ENCODE peak calls at places on chromosome 17, in five cellular contexts. One of them, this sample, is unnamed.

GRCh38 chr17:70107441-70107840 is 32.4 kb downstream of the KCNJ16 start:
- DNase-seq in fibroblast of mammary gland: no peak
- DNase-seq in Caco-2: no peak
- DNase-seq in esophagus squamous epithelium: no peak
- DNase-seq in RWPE1: no peak
- DNase-seq in this sample: no peak

GRCh38 chr17:10286324-10286723 is 86.5 kb downstream of the MYH13 start:
- DNase-seq in fibroblast of mammary gland: no peak
- DNase-seq in Caco-2: no peak
- DNase-seq in esophagus squamous epithelium: no peak
- DNase-seq in RWPE1: no peak
- DNase-seq in this sample: no peak

GRCh38 chr17:79622201-79622601 is 11.3 kb upstream of the RBFOX3 start:
- DNase-seq in fibroblast of mammary gland: no peak
- DNase-seq in Caco-2: no peak
- DNase-seq in esophagus squamous epithelium: no peak
- DNase-seq in RWPE1: no peak
- DNase-seq in this sample: peak

GRCh38 chr17:79185671-79186070 is 111.0 kb downstream of the ENGASE start:
- DNase-seq in fibroblast of mammary gland: no peak
- DNase-seq in Caco-2: no peak
- DNase-seq in esophagus squamous epithelium: no peak
- DNase-seq in RWPE1: no peak
- DNase-seq in this sample: no peak

GRCh38 chr17:47719411-47720152 is 13.5 kb upstream of the TBX21 start:
- DNase-seq in fibroblast of mammary gland: peak
- DNase-seq in Caco-2: no peak
- DNase-seq in esophagus squamous epithelium: no peak
- DNase-seq in RWPE1: no peak
- DNase-seq in this sample: no peak

GRCh38 chr17:79855331-79856124 is 16.3 kb upstream of the CBX4 start:
- DNase-seq in fibroblast of mammary gland: no peak
- DNase-seq in Caco-2: no peak
- DNase-seq in esophagus squamous epithelium: no peak
- DNase-seq in RWPE1: no peak
- DNase-seq in this sample: no peak

GRCh38 chr17:67021196-67021595 is 23.2 kb upstream of the CACNG1 start:
- DNase-seq in fibroblast of mammary gland: no peak
- DNase-seq in Caco-2: no peak
- DNase-seq in esophagus squamous epithelium: no peak
- DNase-seq in RWPE1: no peak
- DNase-seq in this sample: no peak

GRCh38 chr17:45293413-45294211 is 23.2 kb downstream of the MAP3K14 start:
- DNase-seq in fibroblast of mammary gland: peak
- DNase-seq in Caco-2: no peak
- DNase-seq in esophagus squamous epithelium: no peak
- DNase-seq in RWPE1: peak
- DNase-seq in this sample: no peak

GRCh38 chr17:65561394-65562205 is at the start of gene AXIN2:
- DNase-seq in fibroblast of mammary gland: peak
- DNase-seq in Caco-2: peak
- DNase-seq in esophagus squamous epithelium: peak
- DNase-seq in RWPE1: peak
- DNase-seq in this sample: peak

GRCh38 chr17:49694847-49695697 is 12.7 kb downstream of the SLC35B1 start:
- DNase-seq in fibroblast of mammary gland: peak
- DNase-seq in Caco-2: peak
- DNase-seq in esophagus squamous epithelium: no peak
- DNase-seq in RWPE1: peak
- DNase-seq in this sample: no peak

GRCh38 chr17:61833536-61834203 is 29.7 kb downstream of the BRIP1 start:
- DNase-seq in fibroblast of mammary gland: peak
- DNase-seq in Caco-2: peak
- DNase-seq in esophagus squamous epithelium: no peak
- DNase-seq in RWPE1: peak
- DNase-seq in this sample: no peak

GRCh38 chr17:48933035-48933434 is 11.6 kb downstream of the SNF8 start:
- DNase-seq in fibroblast of mammary gland: no peak
- DNase-seq in Caco-2: no peak
- DNase-seq in esophagus squamous epithelium: no peak
- DNase-seq in RWPE1: no peak
- DNase-seq in this sample: no peak

GRCh38 chr17:9330140-9330902 is 245.3 kb downstream of the STX8 start:
- DNase-seq in fibroblast of mammary gland: no peak
- DNase-seq in Caco-2: no peak
- DNase-seq in esophagus squamous epithelium: no peak
- DNase-seq in RWPE1: no peak
- DNase-seq in this sample: no peak

GRCh38 chr17:48153711-48154642 is 46.4 kb downstream of the SNX11 start:
- DNase-seq in fibroblast of mammary gland: peak
- DNase-seq in Caco-2: peak
- DNase-seq in esophagus squamous epithelium: no peak
- DNase-seq in RWPE1: peak
- DNase-seq in this sample: no peak

GRCh38 chr17:32588982-32589381 is 102.2 kb downstream of the CDK5R1 start:
- DNase-seq in fibroblast of mammary gland: no peak
- DNase-seq in Caco-2: peak
- DNase-seq in esophagus squamous epithelium: no peak
- DNase-seq in RWPE1: peak
- DNase-seq in this sample: no peak
- TF ChIP-seq CTCF in fibroblast of mammary gland: peak
- TF ChIP-seq CTCF in Caco-2: peak
- TF ChIP-seq CTCF in esophagus squamous epithelium: no peak
- TF ChIP-seq CTCF in RWPE1: no peak
- TF ChIP-seq CTCF in this sample: peak

GRCh38 chr17:36459045-36459444 is 27.4 kb upstream of the ZNHIT3 start:
- DNase-seq in fibroblast of mammary gland: no peak
- DNase-seq in Caco-2: no peak
- DNase-seq in esophagus squamous epithelium: no peak
- DNase-seq in RWPE1: no peak
- DNase-seq in this sample: no peak

GRCh38 chr17:36463916-36464764 is 22.3 kb upstream of the ZNHIT3 start:
- DNase-seq in fibroblast of mammary gland: peak
- DNase-seq in Caco-2: peak
- DNase-seq in esophagus squamous epithelium: no peak
- DNase-seq in RWPE1: peak
- DNase-seq in this sample: peak

GRCh38 chr17:36459601-36460000 is 26.9 kb upstream of the ZNHIT3 start:
- DNase-seq in fibroblast of mammary gland: no peak
- DNase-seq in Caco-2: no peak
- DNase-seq in esophagus squamous epithelium: no peak
- DNase-seq in RWPE1: no peak
- DNase-seq in this sample: no peak

GRCh38 chr17:36461330-36462110 is 25.0 kb upstream of the ZNHIT3 start:
- DNase-seq in fibroblast of mammary gland: no peak
- DNase-seq in Caco-2: no peak
- DNase-seq in esophagus squamous epithelium: no peak
- DNase-seq in RWPE1: no peak
- DNase-seq in this sample: no peak

DNA sequence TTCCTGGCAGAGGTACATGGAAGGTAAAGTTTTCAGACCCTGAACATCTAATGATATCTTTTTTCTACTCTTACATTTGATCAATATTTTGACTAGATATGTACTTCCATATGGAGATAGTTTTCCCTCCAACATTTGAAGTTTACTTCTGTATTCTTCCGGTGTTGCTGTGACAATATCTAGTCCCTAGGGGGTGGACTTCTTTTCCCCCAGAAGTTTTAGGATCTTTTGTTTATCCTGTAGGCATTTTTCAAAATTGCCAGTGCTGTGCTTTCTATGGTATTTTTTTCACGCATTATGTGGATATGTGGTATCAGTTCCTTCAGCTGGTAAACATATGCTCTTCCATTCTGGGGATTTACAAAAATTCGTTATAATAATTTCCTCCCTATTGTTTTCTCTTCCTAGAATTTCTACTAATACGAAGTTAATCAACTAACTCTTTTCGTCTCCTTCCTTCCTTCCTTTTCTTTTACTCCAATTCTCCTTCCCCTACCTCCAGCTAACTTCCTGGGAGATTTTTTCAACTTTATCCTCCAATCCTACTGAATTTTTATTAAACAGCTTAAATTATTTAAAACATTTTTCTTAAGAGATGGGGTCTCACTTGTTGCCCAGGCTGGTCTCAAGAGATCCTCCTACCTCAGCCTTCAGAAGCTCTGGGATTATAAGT is 26.1 kb upstream of the ZNHIT3 start:
- DNase-seq in fibroblast of mammary gland: no peak
- DNase-seq in Caco-2: no peak
- DNase-seq in esophagus squamous epithelium: no peak
- DNase-seq in RWPE1: no peak
- DNase-seq in this sample: no peak
- TF ChIP-seq CTCF in fibroblast of mammary gland: no peak
- TF ChIP-seq CTCF in Caco-2: no peak
- TF ChIP-seq CTCF in esophagus squamous epithelium: no peak
- TF ChIP-seq CTCF in RWPE1: no peak
- TF ChIP-seq CTCF in this sample: no peak

DNA sequence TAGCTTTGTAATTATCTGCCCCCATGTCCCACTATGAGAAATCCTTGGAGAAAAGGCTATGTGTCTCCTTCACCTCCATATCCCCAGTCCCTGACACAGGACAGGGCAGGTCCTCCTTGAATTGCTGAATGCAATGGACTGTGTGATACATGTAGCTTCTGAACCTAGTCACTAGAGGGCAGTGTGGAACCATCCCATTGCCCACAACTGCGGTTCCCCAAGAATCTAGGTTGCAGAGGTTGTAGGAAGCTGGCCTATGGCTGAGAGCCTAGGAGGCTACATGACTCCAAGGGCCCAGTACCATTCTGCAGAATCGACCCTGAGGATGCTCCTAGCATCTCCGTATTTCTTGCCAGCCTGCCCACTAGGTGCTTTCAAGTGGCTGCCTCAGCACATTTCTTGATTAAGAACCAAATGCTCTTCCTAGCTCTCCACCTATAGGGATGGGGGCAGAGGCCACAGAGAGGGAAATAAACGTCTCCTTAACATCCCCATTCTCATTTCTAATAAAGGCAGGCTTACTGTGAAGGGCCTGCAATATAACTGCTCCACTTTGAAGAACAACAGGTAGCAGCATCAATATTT is 394.0 kb downstream of the CA10 start:
- DNase-seq in fibroblast of mammary gland: peak
- DNase-seq in Caco-2: peak
- DNase-seq in esophagus squamous epithelium: no peak
- DNase-seq in RWPE1: peak
- DNase-seq in this sample: no peak
- TF ChIP-seq CTCF in fibroblast of mammary gland: peak
- TF ChIP-seq CTCF in Caco-2: peak
- TF ChIP-seq CTCF in esophagus squamous epithelium: peak
- TF ChIP-seq CTCF in RWPE1: peak
- TF ChIP-seq CTCF in this sample: peak

GRCh38 chr17:19812407-19812806 is 55.3 kb downstream of the ULK2 start:
- DNase-seq in fibroblast of mammary gland: peak
- DNase-seq in Caco-2: peak
- DNase-seq in esophagus squamous epithelium: no peak
- DNase-seq in RWPE1: no peak
- DNase-seq in this sample: no peak
- TF ChIP-seq CTCF in fibroblast of mammary gland: peak
- TF ChIP-seq CTCF in Caco-2: peak
- TF ChIP-seq CTCF in esophagus squamous epithelium: no peak
- TF ChIP-seq CTCF in RWPE1: peak
- TF ChIP-seq CTCF in this sample: peak

GRCh38 chr17:17946104-17946503 is 26.1 kb downstream of the TOM1L2 start:
- DNase-seq in fibroblast of mammary gland: no peak
- DNase-seq in Caco-2: no peak
- DNase-seq in esophagus squamous epithelium: no peak
- DNase-seq in RWPE1: no peak
- DNase-seq in this sample: no peak
- TF ChIP-seq CTCF in fibroblast of mammary gland: no peak
- TF ChIP-seq CTCF in Caco-2: no peak
- TF ChIP-seq CTCF in esophagus squamous epithelium: no peak
- TF ChIP-seq CTCF in RWPE1: no peak
- TF ChIP-seq CTCF in this sample: no peak

GRCh38 chr17:29667969-29668368 is 45.3 kb upstream of the CORO6 start:
- DNase-seq in fibroblast of mammary gland: no peak
- DNase-seq in Caco-2: no peak
- DNase-seq in esophagus squamous epithelium: no peak
- DNase-seq in RWPE1: no peak
- DNase-seq in this sample: no peak

GRCh38 chr17:29661220-29661619 is 38.5 kb upstream of the CORO6 start:
- DNase-seq in fibroblast of mammary gland: no peak
- DNase-seq in Caco-2: no peak
- DNase-seq in esophagus squamous epithelium: no peak
- DNase-seq in RWPE1: no peak
- DNase-seq in this sample: no peak

GRCh38 chr17:29663155-29663554 is 40.4 kb upstream of the CORO6 start:
- DNase-seq in fibroblast of mammary gland: no peak
- DNase-seq in Caco-2: peak
- DNase-seq in esophagus squamous epithelium: no peak
- DNase-seq in RWPE1: no peak
- DNase-seq in this sample: no peak

GRCh38 chr17:29665480-29665807 is 42.7 kb upstream of the CORO6 start:
- DNase-seq in fibroblast of mammary gland: no peak
- DNase-seq in Caco-2: no peak
- DNase-seq in esophagus squamous epithelium: no peak
- DNase-seq in RWPE1: no peak
- DNase-seq in this sample: no peak

GRCh38 chr17:29664743-29665479 is 42.2 kb upstream of the CORO6 start:
- DNase-seq in fibroblast of mammary gland: peak
- DNase-seq in Caco-2: peak
- DNase-seq in esophagus squamous epithelium: no peak
- DNase-seq in RWPE1: peak
- DNase-seq in this sample: no peak
- TF ChIP-seq CTCF in fibroblast of mammary gland: no peak
- TF ChIP-seq CTCF in Caco-2: no peak
- TF ChIP-seq CTCF in esophagus squamous epithelium: no peak
- TF ChIP-seq CTCF in RWPE1: no peak
- TF ChIP-seq CTCF in this sample: no peak

GRCh38 chr17:18005496-18005895 is 32.8 kb downstream of the DRC3 start:
- DNase-seq in fibroblast of mammary gland: no peak
- DNase-seq in Caco-2: no peak
- DNase-seq in esophagus squamous epithelium: no peak
- DNase-seq in RWPE1: no peak
- DNase-seq in this sample: no peak

GRCh38 chr17:18006495-18007239 is 32.3 kb downstream of the ATPAF2 start:
- DNase-seq in fibroblast of mammary gland: no peak
- DNase-seq in Caco-2: no peak
- DNase-seq in esophagus squamous epithelium: no peak
- DNase-seq in RWPE1: no peak
- DNase-seq in this sample: no peak

GRCh38 chr17:18004345-18004744 is 31.7 kb downstream of the DRC3 start:
- DNase-seq in fibroblast of mammary gland: peak
- DNase-seq in Caco-2: no peak
- DNase-seq in esophagus squamous epithelium: no peak
- DNase-seq in RWPE1: no peak
- DNase-seq in this sample: no peak

GRCh38 chr17:18002171-18002570 is 29.5 kb downstream of the DRC3 start:
- DNase-seq in fibroblast of mammary gland: peak
- DNase-seq in Caco-2: no peak
- DNase-seq in esophagus squamous epithelium: no peak
- DNase-seq in RWPE1: no peak
- DNase-seq in this sample: no peak

DNA sequence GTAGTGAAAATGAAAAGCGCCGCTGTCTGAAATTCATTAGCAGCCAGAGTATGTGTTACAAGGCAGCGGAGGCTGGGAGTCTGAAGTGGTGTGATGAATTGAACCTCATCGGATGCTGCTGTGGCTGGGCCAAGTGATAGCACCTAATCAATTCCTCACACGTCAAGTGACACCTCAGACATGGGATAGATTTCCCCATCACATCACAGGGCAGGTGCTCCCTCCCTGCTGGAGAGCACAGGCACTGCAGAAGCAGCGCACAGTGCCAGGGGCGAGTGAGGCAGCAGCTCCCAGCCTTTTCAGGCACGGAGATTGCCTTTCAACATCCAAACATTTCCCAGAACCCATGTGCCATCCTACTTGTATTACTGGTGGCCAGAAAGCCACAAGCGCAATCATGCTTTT is 32.2 kb downstream of the DRC3 start:
- DNase-seq in fibroblast of mammary gland: no peak
- DNase-seq in Caco-2: peak
- DNase-seq in esophagus squamous epithelium: no peak
- DNase-seq in RWPE1: no peak
- DNase-seq in this sample: no peak
- TF ChIP-seq CTCF in fibroblast of mammary gland: peak
- TF ChIP-seq CTCF in Caco-2: peak
- TF ChIP-seq CTCF in esophagus squamous epithelium: no peak
- TF ChIP-seq CTCF in RWPE1: no peak
- TF ChIP-seq CTCF in this sample: peak

This sample was measured in type B pancreatic cell.